ENCODE peak calls at places on chromosome 16, in nine cellular contexts. N is transverse colon, A is adrenal gland, M is prostate gland, H is K562, D is NB4, W is H54, F is ovary, U is A549. Y is an unnamed sample.

GRCh38 chr16:57371494-57372371 is 557 bp upstream of the CX3CL1 start:
- DNase-seq in F (no peak), U (no peak), H (no peak), D (no peak), M (no peak), W (no peak), A (peak; percentile 65), N (no peak), Y (no peak)

GRCh38 chr16:376817-377418 is 4.9 kb downstream of the PGAP6 start:
- DNase-seq in N (no peak), H (no peak), M (no peak), W (no peak), A (no peak), F (no peak), U (no peak), D (no peak), Y (no peak)

GRCh38 chr16:70529051-70529777 is 5.6 kb downstream of the SF3B3 start:
- DNase-seq in U (peak; percentile 57), H (peak; percentile 27), N (no peak), D (peak; percentile 63), M (no peak), A (no peak), F (no peak), W (no peak), Y (peak; percentile 75)

GRCh38 chr16:77288222-77288621 is 89.0 kb downstream of the SYCE1L start:
- DNase-seq in W (no peak), A (no peak), M (no peak), N (no peak), H (no peak), F (no peak), D (no peak), U (peak; percentile 38), Y (no peak)

GRCh38 chr16:17301593-17302135 is 169.1 kb downstream of the XYLT1 start:
- DNase-seq in M (no peak), W (no peak), D (peak; percentile 68), F (no peak), A (no peak), U (no peak), H (no peak), N (peak; percentile 55), Y (no peak)

GRCh38 chr16:19748389-19749110 is 30.5 kb downstream of the IQCK start:
- DNase-seq in W (no peak), D (no peak), N (no peak), A (no peak), M (no peak), U (no peak), F (no peak), H (no peak), Y (no peak)

GRCh38 chr16:57300387-57301125 is 16.1 kb upstream of the PLLP start:
- DNase-seq in H (peak; percentile 98), N (peak; percentile 99), W (peak; percentile 76), M (peak; percentile 100), U (peak; percentile 99), F (peak; percentile 99), D (peak; percentile 98), A (peak; percentile 99), Y (peak; percentile 99)

GRCh38 chr16:51237207-51237606 is 86.1 kb upstream of the SALL1 start:
- DNase-seq in H (no peak), M (no peak), D (no peak), N (no peak), W (no peak), F (no peak), A (no peak), U (no peak), Y (no peak)

GRCh38 chr16:23368469-23368868 is 66.4 kb downstream of the SCNN1B start:
- DNase-seq in N (no peak), M (no peak), H (no peak), U (no peak), D (no peak), W (peak; percentile 26), F (no peak), A (no peak), Y (no peak)

GRCh38 chr16:81604960-81605383 is 160.4 kb downstream of the CMIP start:
- DNase-seq in A (no peak), H (no peak), D (no peak), W (peak; percentile 92), N (no peak), F (no peak), U (peak; percentile 57), M (peak; percentile 63), Y (no peak)

GRCh38 chr16:89971495-89972243 is 23.1 kb downstream of the DEF8 start:
- DNase-seq in N (peak; percentile 29), H (peak; percentile 60), U (no peak), M (no peak), W (no peak), A (peak; percentile 28), F (no peak), D (no peak), Y (no peak)

GRCh38 chr16:65069766-65070165 is 52.1 kb downstream of the CDH11 start:
- DNase-seq in F (no peak), D (no peak), M (no peak), H (no peak), N (no peak), A (no peak), W (no peak), U (no peak), Y (no peak)

GRCh38 chr16:70679653-70680494 is 6.0 kb downstream of the MTSS2 start:
- DNase-seq in D (no peak), F (peak; percentile 66), U (no peak), N (no peak), A (no peak), M (no peak), W (no peak), H (no peak), Y (peak; percentile 61)

GRCh38 chr16:13102401-13102800 is 201.0 kb downstream of the SHISA9 start:
- DNase-seq in U (no peak), D (no peak), A (no peak), F (no peak), M (no peak), N (no peak), H (no peak), W (no peak), Y (no peak)

GRCh38 chr16:30351001-30351441 is 4.1 kb downstream of the CD2BP2 start:
- DNase-seq in U (no peak), W (no peak), M (no peak), F (no peak), N (no peak), D (no peak), A (no peak), H (no peak), Y (no peak)
- TF ChIP-seq POLR2A in U (no peak), W (no peak), M (no peak), F (no peak), N (no peak), D (no peak), A (no peak), H (no peak), Y (no peak)

GRCh38 chr16:8867483-8868271 is 1.1 kb downstream of the CARHSP1 start:
- DNase-seq in W (no peak), H (peak; percentile 55), D (peak; percentile 49), U (no peak), F (peak; percentile 78), A (peak; percentile 60), N (peak; percentile 73), M (no peak), Y (peak; percentile 64)

GRCh38 chr16:8869212-8869987 is 594 bp upstream of the CARHSP1 start:
- DNase-seq in M (no peak), U (no peak), W (no peak), H (peak; percentile 56), D (peak; percentile 56), A (peak; percentile 23), N (no peak), F (no peak), Y (peak; percentile 27)

GRCh38 chr16:8866118-8866883 is 2.5 kb downstream of the CARHSP1 start:
- DNase-seq in F (peak; percentile 81), D (no peak), N (peak; percentile 54), A (peak; percentile 82), W (no peak), U (no peak), M (peak; percentile 37), H (peak; percentile 73), Y (no peak)

GRCh38 chr16:8866884-8867482 is 1.8 kb downstream of the CARHSP1 start:
- DNase-seq in W (no peak), H (no peak), D (no peak), A (peak; percentile 55), N (peak; percentile 34), M (no peak), U (no peak), F (no peak), Y (no peak)

GRCh38 chr16:8868272-8869211 is at the start of gene CARHSP1:
- DNase-seq in N (peak; percentile 90), A (peak; percentile 87), W (peak; percentile 89), D (peak; percentile 94), M (peak; percentile 87), F (peak; percentile 91), U (peak; percentile 91), H (peak; percentile 95), Y (peak; percentile 93)
- TF ChIP-seq POLR2A in N (peak; percentile 87), A (peak; percentile 57), W (peak; percentile 41), D (peak; percentile 80), M (peak; percentile 89), F (peak; percentile 51), U (peak; percentile 53), H (peak; percentile 88), Y (peak; percentile 65)

GRCh38 chr16:75108792-75109731 is 7.5 kb downstream of the LDHD start:
- DNase-seq in U (peak; percentile 69), D (peak; percentile 97), N (peak; percentile 83), M (peak; percentile 79), H (no peak), F (peak; percentile 89), W (peak; percentile 89), A (peak; percentile 99), Y (peak; percentile 90)

GRCh38 chr16:75110637-75111513 is 5.7 kb downstream of the LDHD start:
- DNase-seq in U (peak; percentile 90), W (peak; percentile 83), D (peak; percentile 94), A (peak; percentile 96), H (peak; percentile 93), N (peak; percentile 94), F (peak; percentile 94), M (peak; percentile 85), Y (peak; percentile 94)

GRCh38 chr16:75111514-75112280 is 4.9 kb downstream of the LDHD start:
- DNase-seq in A (peak; percentile 48), F (peak; percentile 60), U (no peak), W (no peak), N (no peak), D (no peak), H (no peak), M (no peak), Y (no peak)

GRCh38 chr16:75107505-75107904 is 9.1 kb downstream of the LDHD start:
- DNase-seq in M (no peak), H (no peak), A (no peak), F (no peak), D (no peak), W (no peak), N (no peak), U (no peak), Y (no peak)

GRCh38 chr16:75109732-75110243 is 6.8 kb downstream of the LDHD start:
- DNase-seq in A (peak; percentile 79), D (peak; percentile 90), H (no peak), U (no peak), N (peak; percentile 80), M (no peak), W (no peak), F (peak; percentile 61), Y (no peak)
- TF ChIP-seq POLR2A in A (no peak), D (no peak), H (no peak), U (no peak), N (no peak), M (no peak), W (no peak), F (no peak), Y (no peak)

DNA sequence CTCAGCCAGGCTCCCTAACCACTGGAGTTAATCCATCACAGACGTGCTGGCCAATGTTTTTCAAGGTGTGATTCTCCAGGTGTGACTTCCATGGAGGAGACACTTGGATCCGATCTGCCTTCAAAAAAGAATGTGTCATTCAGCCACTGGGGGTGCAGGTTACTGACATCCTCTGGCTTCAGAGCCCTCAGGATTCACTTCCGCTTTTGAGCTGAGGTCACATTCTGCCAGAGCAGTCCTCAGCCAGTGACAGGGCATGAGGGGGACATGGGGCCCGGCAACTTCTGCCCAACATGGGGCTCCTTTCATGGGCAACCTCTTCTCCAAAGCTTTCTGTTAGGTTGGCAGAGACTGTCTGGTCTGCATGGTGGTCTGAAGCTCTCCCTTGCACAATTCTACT is 81.4 kb downstream of the GRIN2A start:
- DNase-seq in U (no peak), W (no peak), F (no peak), D (peak; percentile 13), A (no peak), H (no peak), N (no peak), M (no peak), Y (no peak)
- TF ChIP-seq POLR2A in U (no peak), W (no peak), F (no peak), D (no peak), A (no peak), H (no peak), N (no peak), M (no peak), Y (no peak)

Y was measured in erythroblast.